ENCODE peak calls at places on chromosomes 4 and X, in four cellular contexts. U, L, T and S are unnamed samples.

GRCh38 chr4:119103263-119103662 is 32.4 kb upstream of the MYOZ2 start:
- DNase-seq in U (peak), L (no peak), T (peak), S (peak)

GRCh38 chr4:152620915-152621314 is 58.9 kb downstream of the TMEM154 start:
- DNase-seq in U (no peak), L (no peak), T (no peak), S (no peak)

GRCh38 chr4:168811793-168812651 is 198.0 kb downstream of the CBR4 start:
- DNase-seq in U (no peak), L (no peak), T (peak), S (peak)

GRCh38 chr4:165506780-165507305 is 128.0 kb downstream of the CPE start:
- DNase-seq in U (no peak), L (no peak), T (peak), S (no peak)

GRCh38 chr4:56817840-56818491 is 3.5 kb downstream of the SPINK2 start:
- DNase-seq in U (no peak), L (no peak), T (no peak), S (no peak)

GRCh38 chr4:59180969-59181368 is 2019.2 kb upstream of the ADGRL3 start:
- DNase-seq in U (no peak), L (no peak), T (no peak), S (no peak)

GRCh38 chrX:41722816-41723215 is 1.2 kb upstream of the GPR82 start:
- DNase-seq in U (no peak), L (no peak), T (peak), S (peak)

GRCh38 chr4:140135529-140136021 is 18.4 kb downstream of the MAML3 start:
- DNase-seq in U (no peak), L (no peak), T (no peak), S (peak)

GRCh38 chrX:143633530-143634372 is 2.1 kb downstream of the SLITRK4 start:
- DNase-seq in U (no peak), L (no peak), T (no peak), S (no peak)

GRCh38 chrX:154304901-154305300 is 9.3 kb downstream of the TKTL1 start:
- DNase-seq in U (no peak), L (no peak), T (no peak), S (no peak)

GRCh38 chr4:16206301-16206700 is 20.0 kb downstream of the TAPT1 start:
- DNase-seq in U (no peak), L (no peak), T (no peak), S (no peak)

GRCh38 chr4:16207409-16207808 is 18.9 kb downstream of the TAPT1 start:
- DNase-seq in U (no peak), L (no peak), T (no peak), S (no peak)

GRCh38 chr4:16206848-16207247 is 19.4 kb downstream of the TAPT1 start:
- DNase-seq in U (no peak), L (no peak), T (no peak), S (peak)

GRCh38 chr4:16204505-16204904 is 21.8 kb downstream of the TAPT1 start:
- DNase-seq in U (no peak), L (no peak), T (no peak), S (no peak)

DNA sequence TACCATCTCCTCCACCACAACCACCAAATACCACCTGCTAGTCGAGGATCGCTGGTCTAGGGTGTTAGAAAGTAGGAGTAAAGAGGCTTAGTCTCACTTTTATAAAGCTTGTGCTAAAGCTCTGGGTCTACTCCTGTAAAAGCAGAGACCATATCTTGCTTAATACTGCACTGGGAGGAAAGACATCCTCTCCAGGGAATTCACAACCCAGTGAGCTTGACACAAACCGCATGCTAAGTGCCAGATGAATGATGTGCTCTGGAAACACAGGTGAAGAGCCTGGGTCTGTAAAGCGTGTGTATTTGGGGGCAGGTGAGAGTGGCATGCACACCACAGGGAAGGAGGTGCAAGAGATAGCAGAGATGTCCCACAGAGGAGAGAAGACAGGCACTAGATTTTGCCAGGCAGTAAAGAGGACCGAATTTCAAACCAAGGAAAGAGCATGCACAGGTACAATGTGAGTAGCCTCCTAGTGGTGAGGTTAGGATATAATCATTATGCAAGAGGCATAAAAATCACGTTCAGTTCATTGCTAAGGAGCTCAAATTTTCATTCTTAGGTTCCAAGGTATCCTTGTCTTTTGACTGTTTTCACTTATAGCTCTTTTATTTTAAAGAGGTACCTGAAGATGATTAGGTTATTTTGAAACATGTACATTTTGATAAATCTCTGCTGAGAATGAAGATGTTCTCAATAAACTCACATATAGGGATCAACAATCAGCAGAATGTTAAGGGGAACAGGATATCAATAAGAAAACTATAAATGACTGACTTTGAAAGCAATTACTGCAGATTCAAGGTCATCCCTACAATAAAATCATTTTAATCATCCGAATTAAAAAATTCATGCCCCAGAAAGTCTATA is 20.7 kb downstream of the TAPT1 start:
- DNase-seq in U (no peak), L (no peak), T (peak), S (peak)
- H3K4me3 ChIP-seq in U (no peak), L (no peak), T (no peak), S (no peak)

GRCh38 chr4:68906238-68907137 is 45.1 kb downstream of the UGT2A3 start:
- DNase-seq in U (no peak), L (no peak), T (no peak), S (no peak)
- H3K4me3 ChIP-seq in U (no peak), L (no peak), T (peak), S (no peak)

GRCh38 chrX:33211356-33212254 is at the start of gene DMD:
- DNase-seq in U (no peak), L (peak), T (no peak), S (peak)
- H3K4me3 ChIP-seq in U (no peak), L (no peak), T (peak), S (no peak)

GRCh38 chrX:107741318-107741813 is 34.2 kb downstream of the TSC22D3 start:
- DNase-seq in U (no peak), L (no peak), T (no peak), S (no peak)
- H3K4me3 ChIP-seq in U (peak), L (no peak), T (no peak), S (no peak)

GRCh38 chrX:11579856-11580595 is 85.7 kb downstream of the ARHGAP6 start:
- DNase-seq in U (no peak), L (no peak), T (no peak), S (no peak)
- H3K4me3 ChIP-seq in U (no peak), L (no peak), T (no peak), S (no peak)